ENCODE peak calls at places on chromosomes 4 and X, in six cellular contexts. T, I, W, R, E and M are unnamed samples.
A peak's percentile ranks its signal among the peaks of the same experiment; 100 is the strongest.

GRCh38 chr4:98430708-98431403 is 169.7 kb downstream of the RAP1GDS1 start:
- DNase-seq in T (no peak), I (no peak), W (no peak), R (peak; percentile 96), E (no peak), M (peak; percentile 66)

GRCh38 chrX:131792356-131792749 is 230.7 kb upstream of the STK26 start:
- DNase-seq in T (peak; percentile 98), I (no peak), W (peak; percentile 63), R (peak; percentile 94), E (no peak), M (peak; percentile 96)

GRCh38 chr4:95674451-95675095 is 125.8 kb upstream of the UNC5C start:
- DNase-seq in T (no peak), I (no peak), W (no peak), R (no peak), E (no peak), M (no peak)

GRCh38 chr4:75777589-75777988 is 53.2 kb downstream of the USO1 start:
- DNase-seq in T (no peak), I (no peak), W (no peak), R (no peak), E (no peak), M (no peak)

GRCh38 chr4:30720021-30720655 is at the start of gene PCDH7:
- DNase-seq in T (no peak), I (peak; percentile 67), W (peak; percentile 46), R (peak; percentile 73), E (no peak), M (peak; percentile 21)

GRCh38 chr4:56530269-56531148 is 24.9 kb downstream of the ARL9 start:
- DNase-seq in T (no peak), I (peak; percentile 90), W (peak; percentile 97), R (peak; percentile 64), E (peak; percentile 12), M (peak; percentile 66)

GRCh38 chrX:132193872-132194574 is 25.2 kb downstream of the RAP2C start:
- DNase-seq in T (no peak), I (no peak), W (no peak), R (no peak), E (no peak), M (no peak)

GRCh38 chr4:1080961-1081688 is 32.2 kb downstream of the RNF212 start:
- DNase-seq in T (no peak), I (no peak), W (no peak), R (peak; percentile 71), E (no peak), M (no peak)

GRCh38 chr4:173866289-173866688 is 336.3 kb upstream of the HAND2 start:
- DNase-seq in T (no peak), I (no peak), W (no peak), R (no peak), E (no peak), M (no peak)

GRCh38 chr4:101790521-101791188 is at the start of gene BANK1:
- DNase-seq in T (peak; percentile 43), I (peak; percentile 85), W (peak; percentile 11), R (peak; percentile 2), E (peak; percentile 1), M (peak; percentile 61)

GRCh38 chrX:49191033-49191871 is 5.1 kb upstream of the PRICKLE3 start:
- DNase-seq in T (peak; percentile 99), I (peak; percentile 81), W (peak; percentile 87), R (peak; percentile 100), E (peak; percentile 98), M (peak; percentile 95)

GRCh38 chr4:124705393-124705792 is 7.1 kb downstream of the ANKRD50 start:
- DNase-seq in T (no peak), I (no peak), W (no peak), R (no peak), E (no peak), M (no peak)

GRCh38 chr4:114807759-114808404 is 209.3 kb downstream of the UGT8 start:
- DNase-seq in T (no peak), I (peak; percentile 53), W (peak; percentile 38), R (peak; percentile 3), E (peak; percentile 42), M (peak; percentile 4)

GRCh38 chrX:85084770-85085393 is 81.2 kb downstream of the APOOL start:
- DNase-seq in T (peak; percentile 8), I (no peak), W (peak; percentile 50), R (peak; percentile 49), E (peak; percentile 11), M (peak; percentile 37)

GRCh38 chr4:121139533-121140222 is 24.4 kb downstream of the TNIP3 start:
- DNase-seq in T (peak; percentile 25), I (no peak), W (no peak), R (peak; percentile 89), E (no peak), M (no peak)

GRCh38 chr4:39045791-39046221 is 13.6 kb upstream of the TMEM156 start:
- DNase-seq in T (no peak), I (no peak), W (peak; percentile 23), R (peak; percentile 21), E (peak; percentile 43), M (no peak)

GRCh38 chr4:5758741-5759140 is 47.7 kb downstream of the EVC start:
- DNase-seq in T (peak; percentile 37), I (no peak), W (no peak), R (peak; percentile 99), E (no peak), M (peak; percentile 69)

DNA sequence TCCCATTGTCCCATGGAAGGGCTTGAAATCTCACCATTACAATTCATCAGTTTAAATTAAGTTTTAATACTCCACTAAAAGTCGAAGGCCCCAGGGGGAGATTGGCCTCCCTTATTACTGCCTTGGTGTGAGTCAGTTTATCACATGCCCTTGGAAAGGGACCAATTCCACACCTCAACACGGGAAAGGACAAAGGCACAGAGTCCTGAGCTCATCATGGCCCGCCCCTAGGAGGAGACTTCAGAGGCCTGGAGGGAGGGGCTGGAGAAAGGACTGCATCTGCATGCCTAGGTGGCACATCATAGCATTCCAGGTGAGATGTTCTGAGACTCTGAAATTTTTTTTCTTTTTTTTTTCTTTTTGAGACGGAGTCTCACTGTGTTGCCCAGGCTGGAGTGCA is 2.8 kb upstream of the SEL1L3 start:
- DNase-seq in T (no peak), I (peak; percentile 34), W (no peak), R (no peak), E (no peak), M (peak; percentile 49)
- TF ChIP-seq USF2 in T (no peak), I (no peak), W (no peak), R (no peak), E (no peak), M (no peak)

GRCh38 chrX:107716045-107716684 is 59.4 kb downstream of the TSC22D3 start:
- DNase-seq in T (no peak), I (peak; percentile 56), W (peak; percentile 89), R (peak; percentile 21), E (no peak), M (no peak)
- TF ChIP-seq USF2 in T (no peak), I (no peak), W (no peak), R (no peak), E (no peak), M (no peak)

DNA sequence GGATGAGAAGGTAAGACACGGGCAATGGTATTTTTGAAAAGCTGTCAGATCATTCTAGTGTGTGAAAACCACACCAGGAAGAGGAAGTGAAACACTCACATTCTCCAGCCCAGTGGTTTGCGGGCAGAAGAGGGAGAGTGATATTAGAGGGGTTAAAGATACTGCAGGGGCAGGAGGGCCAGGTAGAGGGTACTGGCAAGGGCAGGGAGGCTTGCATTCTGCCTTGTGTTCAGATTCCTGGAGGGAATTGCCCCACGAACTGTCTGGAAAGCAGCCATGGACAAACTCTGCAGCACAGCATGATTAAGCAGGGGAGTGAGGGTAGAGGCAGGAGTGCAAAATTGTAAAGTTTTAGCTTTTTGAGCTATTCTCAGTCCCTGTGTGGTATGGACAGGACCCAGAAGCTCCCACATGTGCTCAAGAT is 30.9 kb downstream of the NIPAL1 start:
- DNase-seq in T (peak; percentile 84), I (no peak), W (no peak), R (no peak), E (no peak), M (no peak)
- TF ChIP-seq USF2 in T (no peak), I (no peak), W (no peak), R (no peak), E (no peak), M (no peak)

DNA sequence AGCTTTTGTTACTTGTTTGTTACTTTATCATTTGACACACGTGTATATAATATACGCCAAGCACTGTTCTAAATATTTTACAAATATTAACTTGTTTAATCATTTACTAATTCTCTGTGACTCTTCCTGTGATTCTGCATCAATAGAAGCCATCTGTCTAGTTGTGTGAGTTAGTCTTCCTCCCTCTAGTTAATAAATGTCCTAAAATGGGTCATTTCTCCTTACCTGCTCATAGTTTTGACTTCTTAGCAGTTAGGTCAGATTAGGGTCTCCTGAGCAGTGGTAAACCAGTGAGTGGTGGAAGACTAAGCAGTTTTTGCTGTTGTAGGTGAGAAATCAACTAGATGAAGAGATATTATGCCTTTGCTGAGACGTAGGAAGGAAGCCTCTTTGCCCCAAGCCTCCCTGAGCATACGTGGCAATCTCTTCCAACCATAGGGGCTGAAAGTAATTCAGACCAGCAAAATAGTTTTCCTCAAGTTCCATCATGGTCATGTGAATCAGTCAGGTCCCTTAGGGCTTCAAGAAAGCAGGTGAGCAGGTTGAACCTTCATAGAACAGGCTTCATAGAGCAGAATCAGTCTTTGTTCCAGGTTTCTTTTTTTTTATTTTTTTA is 38.7 kb upstream of the THOC2 start:
- DNase-seq in T (no peak), I (no peak), W (no peak), R (no peak), E (peak; percentile 37), M (no peak)
- TF ChIP-seq USF2 in T (no peak), I (no peak), W (no peak), R (no peak), E (no peak), M (no peak)

GRCh38 chrX:45801554-45801953 is 600.9 kb upstream of the DIPK2B start:
- DNase-seq in T (no peak), I (no peak), W (peak; percentile 10), R (peak; percentile 34), E (no peak), M (peak; percentile 62)

GRCh38 chrX:45811307-45811706 is 610.6 kb upstream of the DIPK2B start:
- DNase-seq in T (no peak), I (no peak), W (no peak), R (no peak), E (no peak), M (no peak)

GRCh38 chrX:45807572-45808425 is 607.1 kb upstream of the DIPK2B start:
- DNase-seq in T (no peak), I (no peak), W (no peak), R (peak; percentile 70), E (no peak), M (no peak)

GRCh38 chrX:45803383-45803921 is 602.8 kb upstream of the DIPK2B start:
- DNase-seq in T (no peak), I (no peak), W (no peak), R (peak; percentile 94), E (no peak), M (peak; percentile 60)

DNA sequence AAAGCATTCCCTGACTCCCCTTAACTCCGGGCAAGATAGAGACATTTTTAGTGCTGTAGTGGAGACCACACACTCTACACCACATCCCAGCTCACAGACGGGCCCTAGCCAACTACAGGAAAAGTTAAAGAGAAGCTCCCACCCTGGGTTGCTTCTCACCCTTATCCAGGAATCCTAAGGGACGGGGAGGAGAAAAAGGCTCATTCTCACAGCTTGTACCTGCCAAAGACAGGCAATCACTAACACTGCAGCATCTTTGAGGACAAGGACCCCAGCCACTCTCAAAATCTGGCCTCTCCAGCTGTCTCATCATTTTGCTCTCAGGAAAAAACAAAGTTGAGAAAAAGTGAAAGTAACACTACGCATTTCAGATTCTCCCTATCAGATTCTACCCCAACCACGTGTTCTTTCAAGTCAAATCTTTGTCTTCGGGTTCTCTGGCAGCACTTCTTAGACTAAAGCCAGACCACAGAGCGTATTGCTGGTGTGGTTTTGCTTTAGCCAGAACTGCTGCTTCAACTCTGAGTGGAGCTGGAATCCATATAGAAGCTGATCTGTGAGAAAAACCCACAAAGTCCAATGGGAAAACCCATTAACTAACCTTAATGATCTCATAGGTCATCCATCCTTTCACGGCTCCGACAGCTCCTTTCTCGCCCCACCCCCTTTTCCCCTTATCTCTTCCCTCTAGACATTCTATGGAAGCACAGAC is 605.9 kb upstream of the DIPK2B start:
- DNase-seq in T (peak; percentile 5), I (no peak), W (no peak), R (peak; percentile 92), E (no peak), M (no peak)
- TF ChIP-seq USF2 in T (no peak), I (no peak), W (peak; percentile 28), R (peak; percentile 46), E (no peak), M (no peak)